ENCODE peak calls at places on chromosomes 2 and 18, in six cellular contexts. R is CD8-positive, alpha-beta memory T cell; V is lung; T is Karpas-422; K is substantia nigra; I is pancreas. S is an unnamed sample.

GRCh38 chr2:190320696-190321095 is 1.1 kb upstream of the HIBCH start:
- DNase-seq in R (no peak), K (no peak), T (no peak), I (no peak), V (no peak), S (no peak)

GRCh38 chr2:200274116-200275075 is 32.1 kb upstream of the SPATS2L start:
- DNase-seq in I (no peak), K (no peak), V (no peak), R (no peak), T (no peak), S (no peak)

GRCh38 chr2:173124441-173124840 is 48.8 kb downstream of the MAP3K20 start:
- DNase-seq in T (no peak), R (no peak), K (no peak), V (no peak), I (no peak), S (no peak)

GRCh38 chr2:7348761-7349160 is 431.5 kb downstream of the RNF144A start:
- DNase-seq in V (no peak), R (no peak), I (no peak), K (no peak), T (no peak), S (no peak)

GRCh38 chr18:79384151-79384807 is 11.5 kb upstream of the NFATC1 start:
- DNase-seq in T (no peak), I (no peak), R (no peak), V (no peak), K (no peak), S (peak; percentile 9)

GRCh38 chr2:148362144-148362796 is 282.3 kb upstream of the EPC2 start:
- DNase-seq in K (no peak), R (no peak), I (no peak), V (no peak), T (no peak), S (no peak)

GRCh38 chr2:237201461-237202287 is 116.0 kb downstream of the COPS8 start:
- DNase-seq in I (no peak), R (no peak), T (no peak), K (no peak), V (no peak), S (peak; percentile 96)

GRCh38 chr18:68608861-68609465 is 105.9 kb downstream of the TMX3 start:
- DNase-seq in K (no peak), R (no peak), T (no peak), I (no peak), V (no peak), S (no peak)

GRCh38 chr2:85831735-85832134 is 57.1 kb downstream of the ST3GAL5 start:
- DNase-seq in T (no peak), I (no peak), V (no peak), R (no peak), K (no peak), S (no peak)

GRCh38 chr2:58428286-58428552 is 187.1 kb upstream of the FANCL start:
- DNase-seq in R (no peak), T (no peak), I (no peak), V (no peak), K (no peak), S (no peak)

GRCh38 chr2:180907731-180908130 is 72.7 kb upstream of the UBE2E3 start:
- DNase-seq in R (no peak), V (no peak), T (no peak), I (no peak), K (no peak), S (peak; percentile 55)

GRCh38 chr18:23155537-23155936 is 20.3 kb downstream of the CABLES1 start:
- DNase-seq in T (no peak), R (no peak), V (no peak), K (no peak), I (no peak), S (peak; percentile 54)

GRCh38 chr18:23162473-23162872 is 27.2 kb downstream of the CABLES1 start:
- DNase-seq in T (no peak), I (no peak), V (no peak), R (no peak), K (no peak), S (no peak)

GRCh38 chr18:23158058-23158457 is 22.8 kb downstream of the CABLES1 start:
- DNase-seq in K (no peak), V (no peak), I (no peak), R (no peak), T (no peak), S (no peak)

GRCh38 chr18:23156134-23156533 is 20.8 kb downstream of the CABLES1 start:
- DNase-seq in V (no peak), I (no peak), R (no peak), T (no peak), K (no peak), S (no peak)

GRCh38 chr18:23158884-23159820 is 23.9 kb downstream of the CABLES1 start:
- DNase-seq in T (no peak), K (no peak), I (no peak), V (no peak), R (no peak), S (no peak)
- H3K27ac ChIP-seq in T (no peak overlapping the region), K (no peak overlapping the region), I (no peak overlapping the region), V (no peak overlapping the region), R (no peak overlapping the region), S (no peak overlapping the region)

GRCh38 chr2:231129216-231129615 is 4.4 kb upstream of the HTR2B start:
- DNase-seq in I (no peak), V (no peak), K (no peak), T (no peak), R (no peak), S (peak; percentile 47)

GRCh38 chr2:231128541-231128940 is 3.7 kb upstream of the HTR2B start:
- DNase-seq in T (no peak), V (no peak), R (no peak), K (no peak), I (no peak), S (peak; percentile 6)

GRCh38 chr2:231127936-231128335 is 3.1 kb upstream of the HTR2B start:
- DNase-seq in K (no peak), I (no peak), T (no peak), V (no peak), R (no peak), S (peak; percentile 70)

GRCh38 chr2:231132126-231132525 is 7.3 kb upstream of the HTR2B start:
- DNase-seq in T (no peak), K (no peak), I (no peak), R (no peak), V (no peak), S (peak; percentile 76)

DNA sequence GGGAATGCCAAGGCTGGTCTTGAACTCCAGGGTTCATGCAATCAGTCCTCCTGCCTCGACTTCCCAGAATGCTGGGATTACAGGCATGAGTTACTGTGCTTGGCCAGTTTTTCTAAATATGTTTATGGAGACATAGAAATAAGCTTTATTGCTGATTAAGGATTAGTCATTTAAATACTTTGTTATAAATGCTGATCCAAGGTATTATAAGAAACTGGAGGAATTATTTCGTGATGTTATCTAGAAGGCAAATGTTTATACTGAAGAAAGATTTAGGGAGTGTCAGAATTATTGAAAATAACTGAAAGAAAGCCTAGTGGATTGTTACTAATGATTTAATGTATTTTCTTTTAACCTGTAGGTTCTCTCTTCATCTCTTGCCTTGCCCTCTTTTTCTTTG is 5.8 kb upstream of the HTR2B start:
- DNase-seq in R (no peak), I (no peak), T (no peak), V (no peak), K (no peak), S (peak; percentile 64)
- H3K27ac ChIP-seq in R (no peak overlapping the region), I (no peak overlapping the region), T (no peak overlapping the region), V (no peak overlapping the region), K (no peak overlapping the region), S (peak overlapping the region; percentile 85)

GRCh38 chr2:131410173-131410572 is 46.2 kb upstream of the RAB6D start:
- DNase-seq in R (no peak), I (no peak), K (no peak), T (no peak), V (no peak), S (no peak)

GRCh38 chr2:131404794-131405193 is 40.8 kb upstream of the RAB6D start:
- DNase-seq in K (no peak), T (no peak), R (no peak), I (no peak), V (no peak), S (no peak)

GRCh38 chr2:131413148-131413747 is 49.3 kb upstream of the RAB6D start:
- DNase-seq in V (no peak), R (peak; percentile 21), K (no peak), T (peak; percentile 79), I (no peak), S (peak; percentile 81)

GRCh38 chr2:131408778-131409177 is 44.8 kb upstream of the RAB6D start:
- DNase-seq in V (no peak), I (no peak), K (no peak), T (no peak), R (no peak), S (no peak)

GRCh38 chr2:131408176-131408575 is 44.2 kb upstream of the RAB6D start:
- DNase-seq in K (no peak), I (no peak), R (no peak), T (no peak), V (no peak), S (no peak)
- H3K27ac ChIP-seq in K (no peak overlapping the region), I (no peak overlapping the region), R (no peak overlapping the region), T (no peak overlapping the region), V (no peak overlapping the region), S (no peak overlapping the region)

DNA sequence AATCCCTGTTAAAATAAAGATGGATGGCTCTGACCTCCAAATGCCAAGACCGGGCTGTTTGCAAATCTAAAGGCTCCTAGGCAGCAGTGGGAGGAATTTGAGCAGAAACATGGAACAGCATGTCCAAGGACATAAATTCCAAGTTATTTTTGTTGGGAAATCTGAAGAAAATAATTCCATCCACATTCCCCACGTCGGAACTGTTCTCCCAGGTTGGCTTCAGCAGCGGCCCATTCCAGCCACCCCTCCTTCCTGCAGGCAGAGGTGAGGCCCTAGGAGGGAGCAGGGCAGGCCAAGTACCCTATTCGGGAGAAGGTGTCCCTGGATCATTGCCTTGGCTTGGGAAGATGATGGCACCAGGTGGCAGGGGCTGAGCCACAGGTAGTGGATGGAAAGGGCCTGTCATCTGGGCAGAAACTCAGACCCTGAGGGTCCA is 117.1 kb downstream of the CAPN13 start:
- DNase-seq in K (no peak), T (no peak), R (no peak), V (no peak), I (no peak), S (no peak)
- H3K27ac ChIP-seq in K (no peak overlapping the region), T (no peak overlapping the region), R (no peak overlapping the region), V (peak overlapping the region; percentile 63), I (no peak overlapping the region), S (no peak overlapping the region)

DNA sequence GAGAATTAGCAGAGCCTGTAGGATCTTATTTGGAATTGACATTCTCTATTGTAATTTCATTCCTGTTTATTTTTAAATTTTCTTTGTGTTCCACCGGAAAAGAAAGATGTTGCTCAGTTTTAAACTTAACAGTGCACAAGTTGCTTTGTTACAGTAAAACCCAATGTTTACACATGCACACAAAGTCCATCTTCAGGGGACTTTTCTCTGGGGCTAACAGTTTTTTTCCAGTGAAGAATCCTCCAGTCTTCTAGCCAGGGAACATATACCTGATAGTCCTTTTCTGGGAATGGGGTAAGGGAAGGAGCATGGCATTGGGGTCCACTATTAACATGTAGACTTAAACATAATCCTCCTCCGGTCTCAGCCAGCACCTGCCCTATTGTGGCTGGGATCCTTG is 25.2 kb upstream of the MRPL33 start:
- DNase-seq in R (no peak), V (no peak), K (no peak), T (no peak), I (no peak), S (no peak)
- H3K27ac ChIP-seq in R (no peak overlapping the region), V (no peak overlapping the region), K (no peak overlapping the region), T (no peak overlapping the region), I (no peak overlapping the region), S (no peak overlapping the region)